ENCODE peak calls at places on chromosomes 7 and 10, in six cellular contexts. X is WERI-Rb-1, T is retinal pigment epithelial cell, V is AG04450, F is smooth muscle cell of the brain vasculature, D is AML-193. J is an unnamed sample.

GRCh38 chr7:94258856-94259255 is 135.8 kb upstream of the COL1A2 start:
- DNase-seq in X (peak), T (no peak), V (no peak), F (no peak), D (no peak), J (no peak)

GRCh38 chr10:118033905-118034304 is 12.8 kb downstream of the RAB11FIP2 start:
- DNase-seq in X (no peak), T (no peak), V (no peak), F (no peak), D (no peak), J (no peak)

GRCh38 chr10:132065491-132066105 is at the start of gene JAKMIP3:
- DNase-seq in X (no peak), T (peak), V (peak), F (peak), D (no peak), J (no peak)

GRCh38 chr7:96093435-96093834 is 228.5 kb downstream of the SLC25A13 start:
- DNase-seq in X (no peak), T (peak), V (peak), F (no peak), D (no peak), J (no peak)

GRCh38 chr7:156969972-156970420 is 20.5 kb downstream of the NOM1 start:
- DNase-seq in X (no peak), T (no peak), V (no peak), F (no peak), D (peak), J (peak)

GRCh38 chr7:64886956-64887545 is 16.0 kb upstream of the ZNF273 start:
- DNase-seq in X (no peak), T (no peak), V (no peak), F (no peak), D (no peak), J (no peak)

GRCh38 chr7:130971297-130971696 is 237.3 kb upstream of the KLF14 start:
- DNase-seq in X (no peak), T (no peak), V (no peak), F (no peak), D (no peak), J (no peak)

GRCh38 chr7:112080974-112081373 is 125.2 kb downstream of the DOCK4 start:
- DNase-seq in X (no peak), T (no peak), V (no peak), F (peak), D (peak), J (peak)

GRCh38 chr7:2759736-2760097 is 71.7 kb downstream of the AMZ1 start:
- DNase-seq in X (peak), T (no peak), V (no peak), F (no peak), D (no peak), J (no peak)

GRCh38 chr10:114395361-114396022 is 8.8 kb downstream of the AFAP1L2 start:
- DNase-seq in X (no peak), T (no peak), V (no peak), F (no peak), D (no peak), J (no peak)

GRCh38 chr7:27804139-27804538 is 64.2 kb downstream of the TAX1BP1 start:
- DNase-seq in X (no peak), T (no peak), V (no peak), F (no peak), D (no peak), J (no peak)

GRCh38 chr7:30176463-30177090 is 41.8 kb downstream of the MTURN start:
- DNase-seq in X (no peak), T (no peak), V (no peak), F (no peak), D (peak), J (no peak)

GRCh38 chr10:6665847-6666246 is 85.8 kb upstream of the PRKCQ start:
- DNase-seq in X (no peak), T (no peak), V (no peak), F (no peak), D (no peak), J (peak)

GRCh38 chr7:21507627-21508343 is 35.1 kb upstream of the DNAH11 start:
- DNase-seq in X (peak), T (no peak), V (peak), F (peak), D (peak), J (peak)

GRCh38 chr10:101694056-101694673 is 805 bp downstream of the FBXW4 start:
- DNase-seq in X (peak), T (no peak), V (no peak), F (no peak), D (peak), J (peak)

GRCh38 chr10:81978238-81978637 is 103.2 kb downstream of the NRG3 start:
- DNase-seq in X (no peak), T (peak), V (no peak), F (peak), D (no peak), J (peak)

GRCh38 chr7:64880322-64881297 is 22.5 kb upstream of the ZNF273 start:
- DNase-seq in X (no peak), T (no peak), V (no peak), F (no peak), D (no peak), J (no peak)

GRCh38 chr7:33821970-33822369 is 83.4 kb upstream of the BMPER start:
- DNase-seq in X (no peak), T (no peak), V (no peak), F (no peak), D (no peak), J (no peak)

J was measured in KBM-7.